ENCODE peak calls at places on chromosome 22, in six cellular contexts. S is HepG2, X is upper lobe of left lung, V is K562, F is HCT116, E is GM12878. T is an unnamed sample.

GRCh38 chr22:44328326-44328725 is 15.6 kb upstream of the SHISAL1 start:
- ATAC-seq in X (no peak), S (no peak), V (no peak), E (no peak), F (no peak), T (no peak)

GRCh38 chr22:30841264-30841663 is 127.3 kb downstream of the MORC2 start:
- ATAC-seq in V (no peak), E (peak; percentile 64), F (no peak), X (no peak), S (no peak), T (no peak)

GRCh38 chr22:27124336-27125023 is 467.1 kb downstream of the MIAT start:
- ATAC-seq in E (no peak), F (no peak), V (no peak), S (no peak), X (peak; percentile 80), T (peak; percentile 84)

GRCh38 chr22:20524004-20524481 is 16.6 kb downstream of the MED15 start:
- ATAC-seq in E (peak; percentile 90), X (no peak), S (peak; percentile 79), F (peak; percentile 41), V (peak; percentile 13), T (no peak)

GRCh38 chr22:36055376-36056310 is 27.0 kb upstream of the RBFOX2 start:
- ATAC-seq in V (no peak), X (no peak), S (no peak), F (no peak), E (no peak), T (no peak)

GRCh38 chr22:29224859-29225410 is 19.2 kb downstream of the EMID1 start:
- ATAC-seq in E (no peak), S (no peak), V (no peak), F (no peak), X (no peak), T (no peak)

GRCh38 chr22:40414838-40415505 is 44.6 kb downstream of the SGSM3 start:
- ATAC-seq in V (no peak), E (peak; percentile 55), F (no peak), S (no peak), X (no peak), T (no peak)

GRCh38 chr22:36197601-36198146 is 3.9 kb downstream of the APOL4 start:
- ATAC-seq in X (no peak), V (peak; percentile 27), F (no peak), E (peak; percentile 57), S (no peak), T (no peak)

GRCh38 chr22:34414467-34415440 is 494.5 kb upstream of the LARGE1 start:
- ATAC-seq in E (peak; percentile 75), V (no peak), S (peak; percentile 91), X (no peak), F (peak; percentile 36), T (no peak)

GRCh38 chr22:24324137-24324536 is 53.5 kb downstream of the SPECC1L start:
- ATAC-seq in E (no peak), F (no peak), X (no peak), S (no peak), V (no peak), T (no peak)

GRCh38 chr22:29096736-29097669 is 24.2 kb downstream of the KREMEN1 start:
- ATAC-seq in S (peak; percentile 97), F (no peak), E (no peak), V (peak; percentile 84), X (no peak), T (no peak)

GRCh38 chr22:47329727-47330653 is 567.5 kb downstream of the TBC1D22A start:
- ATAC-seq in F (no peak), V (no peak), S (no peak), E (no peak), X (no peak), T (no peak)

DNA sequence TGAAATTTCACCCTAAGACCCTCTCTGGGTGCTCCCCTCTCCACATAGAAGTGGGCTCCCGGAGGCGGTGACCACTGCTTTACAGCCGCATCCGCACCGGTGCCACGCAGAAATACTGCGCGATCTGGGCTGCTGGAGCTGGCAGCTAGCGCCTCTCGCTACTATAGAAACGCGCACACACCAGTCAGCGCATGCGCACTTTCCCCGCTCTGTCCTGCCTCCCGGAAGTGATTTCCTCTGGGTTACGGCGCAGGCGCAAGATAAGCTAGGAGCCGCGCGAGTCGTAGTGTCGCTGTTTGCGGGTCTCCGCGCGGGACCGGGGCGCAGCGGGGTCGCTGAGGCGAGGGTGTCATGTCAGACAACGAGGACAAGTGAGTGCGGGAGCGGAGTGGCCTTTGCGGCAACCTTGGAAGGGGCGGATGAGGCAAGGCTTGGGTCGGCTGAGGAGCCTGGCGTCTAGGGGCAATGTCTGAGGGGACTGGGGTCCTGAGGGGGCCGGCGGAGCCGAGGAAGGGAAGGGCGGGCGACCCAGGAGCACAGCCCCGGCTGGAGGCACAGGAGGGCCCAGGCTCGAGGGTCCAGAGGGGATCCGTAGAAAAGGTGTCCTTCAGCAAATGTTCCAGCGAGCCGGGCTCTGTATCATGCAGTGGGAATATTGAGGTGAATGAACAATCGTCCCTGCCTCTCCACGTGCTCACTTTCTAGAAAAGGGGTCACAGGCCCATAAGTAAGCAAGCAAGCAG is at the start of the genes C22orf23 and POLR2F:
- ATAC-seq in F (peak; percentile 95), V (peak; percentile 92), S (peak; percentile 89), E (peak; percentile 97), X (peak; percentile 98), T (peak; percentile 96)
- TF ChIP-seq POLR2A in F (peak; percentile 56), V (peak; percentile 87), S (peak; percentile 89), E (peak; percentile 95), X (peak; percentile 27), T (peak; percentile 47)

GRCh38 chr22:42111798-42112197 is 18.8 kb downstream of the CYP2D6 start:
- ATAC-seq in S (no peak), E (no peak), V (no peak), X (no peak), F (no peak), T (no peak)
- TF ChIP-seq CTCF in S (no peak), E (no peak), V (no peak), X (no peak), F (no peak), T (no peak)

GRCh38 chr22:50522806-50523438 is 2.5 kb downstream of the SCO2 start:
- ATAC-seq in E (no peak), F (no peak), X (no peak), S (no peak), V (no peak), T (no peak)
- TF ChIP-seq POLR2AphosphoS5 in E (peak; percentile 48), F (no peak), X (no peak), S (no peak), V (no peak), T (no peak)

DNA sequence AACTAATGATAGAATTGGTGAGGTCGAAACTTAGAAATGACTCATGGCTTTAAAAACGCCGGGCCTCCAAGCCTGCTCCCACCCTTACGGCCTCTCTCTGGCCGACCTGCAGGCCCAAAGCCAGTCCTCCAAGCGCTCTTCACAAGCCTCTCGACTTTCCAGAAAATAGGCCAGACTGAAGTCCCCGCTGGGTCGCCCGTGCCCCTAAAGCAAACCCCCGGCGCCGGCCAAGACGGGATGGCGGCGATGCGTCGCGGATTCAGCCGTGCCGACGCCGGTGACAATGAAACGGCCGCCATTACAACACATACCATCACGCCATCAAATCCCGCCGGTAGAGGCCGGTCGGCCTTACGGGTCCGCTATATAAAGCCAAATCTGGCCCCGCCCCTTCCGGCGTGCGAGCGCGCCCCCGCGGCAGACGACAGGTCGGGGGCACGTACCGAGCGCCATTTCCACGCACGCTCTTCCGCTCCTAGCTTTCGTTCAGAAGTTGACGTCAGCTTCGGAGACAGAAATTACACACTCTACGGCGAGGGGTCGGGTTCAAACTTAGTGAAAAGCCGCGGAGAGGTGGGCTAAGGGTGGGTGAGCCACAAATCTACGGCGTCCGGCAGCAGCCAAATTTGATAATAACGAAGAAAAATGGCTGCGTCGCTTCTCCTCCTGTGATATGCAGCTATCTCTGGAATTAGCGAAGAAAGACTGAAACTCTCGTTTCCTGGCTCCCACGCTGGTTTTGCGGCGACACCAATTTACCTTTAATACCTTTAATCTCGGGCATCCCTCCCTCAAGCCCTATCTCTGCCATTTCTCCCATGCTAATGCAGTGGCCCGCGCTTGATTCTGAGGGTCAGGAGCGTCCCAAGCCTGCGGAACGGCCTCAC is at the start of gene RPL3:
- ATAC-seq in V (peak; percentile 79), E (peak; percentile 83), S (peak; percentile 65), X (peak; percentile 96), F (peak; percentile 76), T (peak; percentile 93)
- TF ChIP-seq POLR2A in V (peak; percentile 100), E (peak; percentile 99), S (peak; percentile 100), X (peak; percentile 84), F (peak; percentile 99), T (peak; percentile 99)

DNA sequence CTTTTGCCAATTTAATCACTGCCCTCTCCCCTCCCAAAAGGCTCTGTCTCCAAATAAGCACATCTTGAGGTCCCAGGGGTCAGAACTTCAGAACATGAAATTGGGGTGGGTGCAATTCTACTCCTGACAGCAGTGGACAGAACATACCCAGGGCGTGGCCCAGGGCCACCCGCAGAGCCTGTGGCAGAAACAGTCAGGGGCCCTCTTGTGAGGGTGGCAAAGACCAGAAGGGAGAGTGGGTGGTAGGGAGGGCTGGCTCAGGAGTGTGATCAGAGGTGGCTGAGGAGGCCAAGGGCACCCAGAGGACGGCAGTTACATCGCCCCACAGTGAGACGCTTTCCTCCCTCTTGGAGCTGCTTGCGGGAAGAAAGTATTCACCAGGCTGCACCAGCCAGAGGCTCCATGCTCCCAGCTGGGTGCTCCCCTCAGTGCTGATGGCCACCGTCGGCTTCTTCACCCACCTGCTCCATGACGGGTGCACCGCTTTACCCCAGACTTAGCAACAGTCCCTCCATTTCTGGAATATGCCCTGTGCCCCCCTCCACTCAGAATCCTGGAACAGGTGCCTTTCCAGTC is 1388.0 kb downstream of the BRD1 start:
- ATAC-seq in S (no peak), E (no peak), V (no peak), X (no peak), F (no peak), T (no peak)
- TF ChIP-seq CTCF in S (no peak), E (no peak), V (no peak), X (no peak), F (no peak), T (no peak)

GRCh38 chr22:32080904-32081303 is 37.8 kb downstream of the SLC5A1 start:
- ATAC-seq in F (peak; percentile 81), E (peak; percentile 84), X (peak; percentile 55), V (peak; percentile 72), S (peak; percentile 62), T (no peak)

GRCh38 chr22:32079110-32080089 is 36.3 kb downstream of the SLC5A1 start:
- ATAC-seq in X (peak; percentile 38), V (no peak), E (no peak), S (no peak), F (peak; percentile 88), T (no peak)

GRCh38 chr22:32073823-32074380 is 30.8 kb downstream of the SLC5A1 start:
- ATAC-seq in E (no peak), S (no peak), X (no peak), V (no peak), F (no peak), T (no peak)

GRCh38 chr22:32076726-32077550 is 33.9 kb downstream of the SLC5A1 start:
- ATAC-seq in F (no peak), S (no peak), V (no peak), X (no peak), E (no peak), T (no peak)

DNA sequence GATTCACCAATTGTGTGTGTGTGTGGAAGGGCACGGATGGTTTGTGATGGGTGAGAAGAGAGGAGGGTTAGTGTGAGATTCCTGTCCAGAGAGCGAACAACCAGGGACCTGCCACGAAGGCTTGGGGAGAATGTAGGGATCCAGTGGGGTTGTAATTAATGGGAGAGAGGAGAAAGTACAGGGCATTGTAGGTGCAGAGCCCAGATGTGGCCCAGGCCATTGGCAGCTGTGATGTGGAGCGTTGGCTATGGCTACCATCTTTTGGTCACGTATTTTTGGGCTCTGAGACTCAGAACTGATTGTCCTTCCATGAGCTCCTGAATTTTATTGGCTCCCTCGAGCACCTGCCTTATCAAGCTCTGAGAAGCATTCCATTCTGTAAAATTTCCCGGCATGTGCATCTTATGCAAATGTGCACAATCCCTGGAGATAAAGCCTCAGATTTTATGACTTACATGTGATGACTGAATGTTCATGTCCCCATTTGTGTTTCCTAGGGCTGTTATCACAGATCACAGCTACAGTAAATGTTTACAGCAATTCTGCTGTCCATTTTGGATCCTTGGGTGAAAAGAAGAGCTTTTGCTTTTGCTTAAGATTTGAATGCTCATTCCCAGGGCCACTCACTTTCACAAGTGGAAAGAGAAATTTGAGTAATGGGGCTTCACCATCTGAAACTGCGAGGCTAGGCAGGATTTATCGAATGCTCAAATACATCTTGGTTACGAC is 33.1 kb downstream of the SLC5A1 start:
- ATAC-seq in V (no peak), E (no peak), X (no peak), F (no peak), S (no peak), T (no peak)
- TF ChIP-seq POLR2AphosphoS5 in V (no peak), E (no peak), X (no peak), F (no peak), S (no peak), T (no peak)